ENCODE peak calls at places on chromosomes 5 and 9, in four cellular contexts. N is naive thymus-derived CD4-positive, alpha-beta T cell; K is neural progenitor cell; O is tibial nerve. R is an unnamed sample. For H3K27me3, the result is how much of the 10 kb centered on the place peaks cover.

GRCh38 chr5:1470762-1471211 is 25.5 kb upstream of the SLC6A3 start:
- DNase-seq in K (no peak), N (no peak), O (no peak), R (no peak)

GRCh38 chr5:112434650-112435049 is 15.6 kb upstream of the EPB41L4A start:
- DNase-seq in N (no peak), K (no peak), O (no peak), R (no peak)

GRCh38 chr5:35778259-35778769 is 78.4 kb upstream of the IL7R start:
- DNase-seq in N (no peak), O (no peak), K (no peak), R (no peak)

GRCh38 chr5:80408475-80408875 is 611 bp downstream of the ZFYVE16 start:
- DNase-seq in O (peak), K (no peak), N (peak), R (peak)

GRCh38 chr5:83608122-83608521 is 112.5 kb downstream of the HAPLN1 start:
- DNase-seq in O (peak), N (no peak), K (peak), R (no peak)

GRCh38 chr5:82815871-82816270 is 261.3 kb downstream of the TMEM167A start:
- DNase-seq in O (no peak), N (no peak), K (no peak), R (no peak)

GRCh38 chr5:132114150-132115121 is 40.8 kb downstream of the CSF2 start:
- DNase-seq in K (no peak), O (no peak), N (no peak), R (no peak)

GRCh38 chr9:129619787-129620668 is 873 bp downstream of the C9orf50 start:
- DNase-seq in K (peak), N (no peak), O (no peak), R (no peak)

GRCh38 chr9:118236625-118237024 is 532.4 kb downstream of the TLR4 start:
- DNase-seq in N (no peak), K (no peak), O (no peak), R (no peak)

GRCh38 chr9:110125207-110125751 is 82.7 kb downstream of the C9orf152 start:
- DNase-seq in K (peak), N (no peak), O (peak), R (no peak)

GRCh38 chr5:62152394-62153123 is 153.4 kb upstream of the KIF2A start:
- DNase-seq in O (no peak), K (peak), N (no peak), R (no peak)

GRCh38 chr9:83962165-83962564 is 17.9 kb downstream of the HNRNPK start:
- DNase-seq in K (no peak), O (no peak), N (no peak), R (no peak)

GRCh38 chr9:108322326-108323098 is 533.3 kb downstream of the ACTL7B start:
- DNase-seq in N (no peak), O (no peak), K (no peak), R (no peak)

GRCh38 chr5:60185230-60186104 is 291.9 kb upstream of the PDE4D start:
- DNase-seq in O (no peak), N (no peak), K (no peak), R (no peak)

GRCh38 chr5:151825445-151825844 is 53.7 kb downstream of the G3BP1 start:
- DNase-seq in N (peak), O (peak), K (peak), R (peak)

GRCh38 chr5:173968154-173968553 is 20.8 kb upstream of the C5orf47 start:
- DNase-seq in K (peak), O (no peak), N (no peak), R (no peak)

GRCh38 chr5:87048156-87048555 is 219.5 kb upstream of the RASA1 start:
- DNase-seq in N (no peak), O (no peak), K (no peak), R (no peak)

GRCh38 chr9:16964228-16964627 is 93.8 kb upstream of the BNC2 start:
- DNase-seq in N (no peak), O (no peak), K (no peak), R (no peak)

GRCh38 chr5:54778783-54779182 is 206.6 kb downstream of the ESM1 start:
- DNase-seq in O (no peak), N (no peak), K (no peak), R (no peak)

GRCh38 chr9:108552459-108553040 is 303.2 kb downstream of the ACTL7B start:
- DNase-seq in N (no peak), O (no peak), K (no peak), R (no peak)

GRCh38 chr5:166102947-166103346 is 2188.5 kb upstream of the WWC1 start:
- DNase-seq in O (no peak), K (no peak), N (no peak), R (no peak)

GRCh38 chr9:123893831-123894460 is 36.0 kb downstream of the DENND1A start:
- DNase-seq in N (no peak), K (no peak), O (no peak), R (no peak)

GRCh38 chr9:24218656-24219055 is 327.0 kb downstream of the IZUMO3 start:
- DNase-seq in K (no peak), O (no peak), N (no peak), R (no peak)

GRCh38 chr9:127838375-127839078 is 15.9 kb downstream of the ENG start:
- DNase-seq in K (no peak), N (no peak), O (peak), R (no peak)

GRCh38 chr5:1214163-1214935 is 10.8 kb upstream of the SLC6A18 start:
- DNase-seq in K (no peak), N (no peak), O (no peak), R (no peak)

GRCh38 chr9:131095666-131096489 is 453 bp upstream of the AIF1L start:
- DNase-seq in K (peak), O (no peak), N (no peak), R (no peak)

GRCh38 chr5:83991566-83992224 is 271.0 kb upstream of the HAPLN1 start:
- DNase-seq in K (no peak), O (no peak), N (no peak), R (no peak)

GRCh38 chr9:14307989-14308750 is 5.8 kb downstream of the NFIB start:
- DNase-seq in N (no peak), K (no peak), O (no peak), R (no peak)
- H3K4me3 ChIP-seq in N (no peak), K (no peak), O (peak), R (no peak)

DNA sequence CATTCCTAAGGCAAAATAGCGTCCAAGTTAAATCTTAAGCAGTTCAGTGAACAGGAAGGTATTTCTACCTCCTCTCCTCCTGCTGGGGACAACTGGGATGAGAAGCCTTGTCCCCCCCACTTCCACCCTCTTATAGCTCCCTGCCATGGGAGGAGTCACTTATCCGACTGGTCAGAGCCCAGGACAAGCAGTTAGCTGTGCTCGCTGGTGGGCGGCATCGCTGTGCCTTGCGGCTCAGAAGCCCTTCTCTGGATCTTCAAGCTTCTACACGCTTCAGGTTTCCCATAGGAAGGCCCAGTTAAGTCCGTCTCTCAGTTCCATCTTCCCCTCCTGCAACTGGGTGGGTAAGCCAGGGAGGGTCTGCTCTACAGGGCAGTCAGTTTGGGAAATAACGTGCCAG is 77.2 kb downstream of the PAX5 start:
- DNase-seq in O (no peak), K (peak), N (no peak), R (no peak)
- H3K27me3 ChIP-seq in O (under half), K (under half), N (under half), R (under half)

GRCh38 chr9:76004526-76004925 is 114.1 kb downstream of the PCSK5 start:
- DNase-seq in K (no peak), O (no peak), N (no peak), R (no peak)

GRCh38 chr9:76013797-76014196 is 123.3 kb downstream of the PCSK5 start:
- DNase-seq in O (no peak), N (no peak), K (no peak), R (no peak)

GRCh38 chr9:76007935-76008334 is 117.5 kb downstream of the PCSK5 start:
- DNase-seq in N (no peak), O (no peak), K (no peak), R (no peak)
- H3K4me3 ChIP-seq in N (no peak), O (no peak), K (no peak), R (no peak)

GRCh38 chr9:93948456-93949072 is 6.6 kb downstream of the BARX1 start:
- DNase-seq in K (peak), N (no peak), O (no peak), R (no peak)

GRCh38 chr9:93951655-93952118 is 3.5 kb downstream of the BARX1 start:
- DNase-seq in O (no peak), N (no peak), K (peak), R (no peak)

GRCh38 chr9:93949073-93949693 is 6.0 kb downstream of the BARX1 start:
- DNase-seq in N (no peak), K (peak), O (no peak), R (no peak)

GRCh38 chr9:93950619-93951601 is 4.2 kb downstream of the BARX1 start:
- DNase-seq in K (peak), O (peak), N (no peak), R (no peak)

GRCh38 chr9:93949694-93950449 is 5.3 kb downstream of the BARX1 start:
- DNase-seq in K (peak), O (no peak), N (no peak), R (no peak)
- H3K27me3 ChIP-seq in K (half or more), O (under half), N (under half), R (half or more)

GRCh38 chr9:114383866-114384231 is 3.9 kb downstream of the AKNA start:
- DNase-seq in K (no peak), O (no peak), N (no peak), R (no peak)
- H3K4me3 ChIP-seq in K (no peak), O (peak), N (peak), R (peak)

GRCh38 chr9:134317431-134318414 is 8.5 kb upstream of the RXRA start:
- DNase-seq in N (no peak), K (no peak), O (no peak), R (no peak)

GRCh38 chr9:134320195-134320885 is 5.9 kb upstream of the RXRA start:
- DNase-seq in N (no peak), K (peak), O (no peak), R (no peak)

GRCh38 chr9:134319306-134320194 is 6.7 kb upstream of the RXRA start:
- DNase-seq in K (peak), O (no peak), N (no peak), R (no peak)

GRCh38 chr9:134318941-134319305 is 7.3 kb upstream of the RXRA start:
- DNase-seq in O (no peak), K (no peak), N (no peak), R (no peak)

DNA sequence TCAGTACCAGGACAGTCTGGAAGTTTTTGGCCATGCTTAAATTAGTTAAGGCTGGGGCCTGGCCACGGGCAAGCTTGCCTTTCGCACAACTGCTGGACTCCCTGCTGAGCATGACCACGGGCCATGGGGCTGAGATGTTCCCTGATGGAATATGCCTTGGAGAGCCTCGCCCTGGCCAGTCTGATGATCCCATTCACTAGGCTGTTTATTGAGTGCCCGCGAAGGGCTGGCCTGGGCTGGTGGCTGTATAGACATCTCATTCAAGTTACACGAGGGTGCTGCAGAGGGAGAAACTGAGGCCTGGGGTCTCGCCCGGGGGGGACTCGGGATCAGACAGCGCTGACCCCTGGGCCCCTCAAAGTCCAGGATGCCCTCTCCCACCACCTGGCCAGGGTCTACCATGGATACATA is 7.8 kb upstream of the RXRA start:
- DNase-seq in O (no peak), N (no peak), K (no peak), R (no peak)
- H3K27me3 ChIP-seq in O (under half), N (under half), K (under half), R (under half)